ENCODE peak calls at places on chromosomes 6 and 20, in eight cellular contexts. I is AG10803; W is CD8-positive, alpha-beta memory T cell; Q is astrocyte of the spinal cord; A is CD8-positive, alpha-beta T cell; E is kidney; M is hepatocyte; G is astrocyte of the cerebellum. U is an unnamed sample.

GRCh38 chr20:48284837-48285236 is 499.6 kb upstream of the SULF2 start:
- DNase-seq in E (no peak), M (no peak), G (no peak), Q (no peak), W (no peak), I (no peak), A (no peak), U (no peak)

GRCh38 chr6:25027221-25027916 is 91.6 kb upstream of the RIPOR2 start:
- DNase-seq in A (peak), G (no peak), W (peak), Q (no peak), M (no peak), I (no peak), E (no peak), U (no peak)

GRCh38 chr20:57919059-57919458 is 209.2 kb upstream of the PMEPA1 start:
- DNase-seq in G (no peak), E (no peak), Q (no peak), A (no peak), M (peak), W (no peak), I (no peak), U (no peak)

GRCh38 chr6:137237413-137238170 is 18.4 kb upstream of the IFNGR1 start:
- DNase-seq in E (no peak), A (no peak), M (peak), Q (peak), I (peak), G (peak), W (no peak), U (peak)

GRCh38 chr6:134373282-134373922 is 55.5 kb upstream of the SGK1 start:
- DNase-seq in M (peak), I (peak), E (no peak), A (no peak), W (no peak), G (peak), Q (peak), U (peak)

GRCh38 chr6:88135578-88136114 is 30.5 kb downstream of the CNR1 start:
- DNase-seq in A (no peak), M (no peak), G (no peak), W (no peak), I (no peak), Q (no peak), E (no peak), U (no peak)

GRCh38 chr20:54477134-54477533 is 1.7 kb downstream of the DOK5 start:
- DNase-seq in G (peak), M (no peak), W (no peak), E (no peak), A (no peak), I (no peak), Q (no peak), U (no peak)

GRCh38 chr20:48380661-48381060 is 447.1 kb downstream of the PREX1 start:
- DNase-seq in G (no peak), I (no peak), E (no peak), A (no peak), W (no peak), M (no peak), Q (no peak), U (no peak)

GRCh38 chr6:25237579-25237978 is 41.6 kb upstream of the CARMIL1 start:
- DNase-seq in G (no peak), I (peak), A (no peak), E (no peak), W (no peak), Q (no peak), M (no peak), U (no peak)

GRCh38 chr6:144063246-144063743 is 32.1 kb downstream of the SF3B5 start:
- DNase-seq in A (no peak), Q (no peak), E (no peak), M (peak), I (no peak), W (no peak), G (no peak), U (no peak)

GRCh38 chr20:57991211-57991841 is 237.1 kb downstream of the ANKRD60 start:
- DNase-seq in Q (peak), E (no peak), W (no peak), G (peak), I (peak), M (no peak), A (no peak), U (no peak)

GRCh38 chr6:159866286-159867247 is 24.2 kb upstream of the MAS1 start:
- DNase-seq in A (no peak), Q (no peak), M (no peak), E (no peak), G (no peak), I (no peak), W (no peak), U (no peak)

GRCh38 chr6:24255676-24256075 is 102.2 kb downstream of the DCDC2 start:
- DNase-seq in Q (no peak), W (no peak), E (no peak), G (no peak), A (no peak), M (no peak), I (no peak), U (no peak)

GRCh38 chr6:36730424-36731380 is 33.1 kb downstream of the RAB44 start:
- DNase-seq in W (no peak), I (no peak), E (peak), M (no peak), G (no peak), Q (no peak), A (no peak), U (no peak)

GRCh38 chr6:52815167-52816092 is 11.8 kb upstream of the GSTA1 start:
- DNase-seq in G (peak), W (peak), Q (peak), A (peak), I (peak), M (peak), E (no peak), U (no peak)

GRCh38 chr6:143501851-143502250 is 9.7 kb downstream of the FUCA2 start:
- DNase-seq in W (no peak), G (no peak), E (no peak), Q (no peak), I (peak), A (no peak), M (no peak), U (no peak)

GRCh38 chr6:40098774-40099173 is 164.5 kb upstream of the MOCS1 start:
- DNase-seq in A (no peak), I (no peak), Q (no peak), M (no peak), W (no peak), E (no peak), G (no peak), U (no peak)

GRCh38 chr6:11076540-11076939 is 17.1 kb upstream of the SMIM13 start:
- DNase-seq in A (no peak), E (no peak), M (no peak), W (no peak), I (no peak), Q (no peak), G (no peak), U (no peak)

GRCh38 chr6:11968241-11968806 is 43.8 kb upstream of the HIVEP1 start:
- DNase-seq in A (no peak), M (no peak), E (no peak), G (no peak), W (no peak), I (no peak), Q (no peak), U (no peak)

GRCh38 chr20:36519944-36520343 is 21.4 kb upstream of the MYL9 start:
- DNase-seq in W (no peak), M (no peak), Q (no peak), I (peak), G (no peak), A (no peak), E (no peak), U (no peak)

GRCh38 chr6:31765910-31766794 is 3.7 kb downstream of the SAPCD1 start:
- DNase-seq in Q (no peak), M (no peak), G (no peak), E (peak), W (no peak), A (no peak), I (no peak), U (no peak)

GRCh38 chr20:22974354-22974753 is 60.8 kb upstream of the SSTR4 start:
- DNase-seq in Q (no peak), G (no peak), I (no peak), E (no peak), M (peak), A (no peak), W (no peak), U (no peak)

GRCh38 chr6:142861711-142862110 is 83.3 kb downstream of the HIVEP2 start:
- DNase-seq in W (no peak), G (no peak), Q (no peak), E (no peak), M (no peak), I (no peak), A (no peak), U (no peak)

GRCh38 chr20:41030536-41031242 is 2.1 kb downstream of the TOP1 start:
- DNase-seq in G (no peak), I (peak), W (no peak), M (no peak), A (no peak), E (no peak), Q (peak), U (peak)

GRCh38 chr6:150263765-150264415 is 104.9 kb upstream of the IYD start:
- DNase-seq in M (no peak), A (no peak), I (no peak), Q (no peak), E (no peak), G (no peak), W (peak), U (no peak)

GRCh38 chr6:30447237-30447636 is 42.1 kb upstream of the HLA-E start:
- DNase-seq in I (peak), E (no peak), M (peak), G (no peak), A (no peak), Q (peak), W (no peak), U (no peak)

GRCh38 chr6:148771212-148771601 is 24.4 kb downstream of the UST start:
- DNase-seq in G (no peak), E (no peak), Q (no peak), A (no peak), W (no peak), M (no peak), I (no peak), U (no peak)

GRCh38 chr6:111715321-111715720 is 109.6 kb upstream of the TRAF3IP2 start:
- DNase-seq in E (no peak), A (no peak), I (no peak), M (no peak), G (no peak), W (peak), Q (no peak), U (no peak)

GRCh38 chr6:79463721-79464120 is 73.5 kb downstream of the LCA5 start:
- DNase-seq in I (no peak), W (no peak), E (no peak), G (no peak), Q (no peak), A (no peak), M (peak), U (no peak)

GRCh38 chr6:149254241-149254640 is 63.3 kb upstream of the TAB2 start:
- DNase-seq in W (no peak), A (no peak), I (no peak), G (no peak), E (no peak), M (no peak), Q (no peak), U (no peak)

GRCh38 chr20:47907031-47907670 is 121.9 kb upstream of the SULF2 start:
- DNase-seq in W (no peak), A (no peak), Q (no peak), G (no peak), M (no peak), E (no peak), I (no peak), U (no peak)

GRCh38 chr6:12534454-12534853 is 182.1 kb upstream of the PHACTR1 start:
- DNase-seq in Q (no peak), M (no peak), G (no peak), E (no peak), I (no peak), W (no peak), A (no peak), U (no peak)

GRCh38 chr6:10463491-10464481 is 48.9 kb upstream of the TFAP2A start:
- DNase-seq in Q (no peak), M (no peak), I (no peak), G (no peak), E (no peak), W (no peak), A (no peak), U (no peak)

GRCh38 chr6:133128191-133128590 is 113.0 kb upstream of the EYA4 start:
- DNase-seq in M (no peak), Q (no peak), A (no peak), E (no peak), G (no peak), I (no peak), W (no peak), U (peak)

GRCh38 chr20:58932170-58932569 is 48.9 kb upstream of the NELFCD start:
- DNase-seq in I (no peak), M (no peak), W (no peak), A (no peak), G (no peak), Q (no peak), E (no peak), U (no peak)

GRCh38 chr6:36698871-36699271 is 1.2 kb downstream of the RAB44 start:
- DNase-seq in G (no peak), A (no peak), Q (no peak), M (no peak), I (no peak), W (no peak), E (no peak), U (no peak)

GRCh38 chr6:170209354-170210025 is 81.4 kb downstream of the DLL1 start:
- DNase-seq in G (no peak), Q (no peak), E (peak), M (no peak), A (no peak), I (no peak), W (no peak), U (no peak)

GRCh38 chr20:15799871-15800270 is 773.4 kb downstream of the KIF16B start:
- DNase-seq in G (peak), M (no peak), E (no peak), W (no peak), A (no peak), Q (peak), I (peak), U (peak)

GRCh38 chr6:27374824-27375612 is 13.5 kb upstream of the ZNF391 start:
- DNase-seq in M (peak), W (peak), G (no peak), I (peak), A (peak), Q (peak), E (peak), U (peak)

DNA sequence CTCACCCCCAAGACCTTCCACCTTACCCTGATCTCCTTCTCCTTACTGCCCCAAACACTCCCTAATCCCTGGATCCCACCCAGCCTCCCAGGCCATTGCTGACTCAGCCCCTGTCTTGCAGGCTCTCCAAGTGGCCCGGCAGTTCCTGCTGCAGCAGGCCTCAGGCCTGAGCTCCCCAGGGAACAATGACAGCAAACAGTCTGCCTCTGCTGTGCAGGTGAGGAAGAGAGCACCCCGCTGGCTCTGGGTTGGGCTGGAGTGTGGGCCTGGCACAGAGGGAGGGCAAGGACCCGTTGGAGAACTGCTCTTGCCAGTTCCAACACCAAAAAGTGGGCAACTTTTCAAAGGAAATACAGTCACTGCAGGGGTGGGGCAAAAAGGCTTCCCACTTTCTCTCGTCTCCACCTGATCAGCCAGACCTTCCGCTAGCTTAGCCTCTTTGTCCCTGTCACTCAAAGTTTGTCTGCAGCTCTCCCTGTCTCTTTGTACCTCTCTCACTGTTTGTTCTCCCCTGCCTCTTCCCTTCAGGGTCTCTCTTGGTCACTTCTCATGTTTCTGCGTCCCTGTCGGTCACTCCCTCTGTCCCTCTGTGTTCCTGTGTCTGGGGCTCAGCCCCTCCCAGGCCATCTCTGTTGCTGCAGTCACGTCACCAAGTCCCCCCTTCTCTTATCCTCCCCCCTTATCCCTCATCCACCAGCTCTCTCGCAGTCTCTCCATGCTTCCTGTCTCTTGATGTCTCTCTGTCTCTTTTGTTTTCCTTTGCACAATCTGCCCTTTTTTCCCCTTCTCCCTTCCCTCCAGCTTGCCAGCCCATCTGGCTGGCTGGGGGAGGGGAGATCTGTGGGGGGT is 31.9 kb downstream of the FOXP4 start:
- DNase-seq in M (peak), G (no peak), Q (peak), A (no peak), W (no peak), I (peak), E (no peak), U (no peak)
- H3K4me3 ChIP-seq in M (no peak), G (no peak), Q (no peak), A (no peak), W (no peak), I (no peak), E (no peak), U (no peak)

DNA sequence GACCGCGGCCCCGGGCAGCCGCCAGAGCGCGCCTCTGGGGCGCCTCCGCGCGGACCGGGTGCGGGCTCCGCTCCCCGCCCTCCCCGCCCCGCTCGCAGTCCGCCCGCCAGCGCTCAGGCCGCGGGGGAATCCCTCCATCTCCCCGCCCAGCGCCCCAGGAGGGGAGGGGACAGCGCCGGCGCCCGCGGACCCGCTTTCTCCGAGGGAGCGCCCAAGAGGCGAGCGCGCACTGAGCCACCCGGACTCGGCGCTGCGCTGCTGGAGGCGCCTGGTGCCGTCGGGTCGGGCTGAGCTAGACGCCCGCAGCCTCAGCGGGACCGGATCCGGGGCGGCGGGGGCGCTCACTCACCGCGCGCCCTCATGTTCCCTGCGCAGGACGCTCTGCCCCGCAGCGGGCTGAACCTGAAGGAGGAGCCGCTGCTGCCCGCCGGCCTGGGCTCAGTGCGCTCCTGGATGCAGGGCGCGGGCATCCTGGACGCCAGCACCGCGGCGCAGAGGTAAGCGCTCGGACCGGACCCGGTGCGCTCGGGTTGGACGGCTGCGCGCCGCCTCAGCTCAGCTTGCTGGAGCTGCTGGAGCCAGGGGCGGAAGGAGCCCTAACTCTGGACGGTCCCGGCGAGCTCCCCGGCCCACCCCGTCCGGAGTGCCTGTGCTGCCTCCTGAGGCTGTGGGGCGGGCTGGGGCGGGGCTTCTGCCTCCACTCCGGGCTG is 861 bp downstream of the EBF4 start:
- DNase-seq in G (no peak), W (peak), M (peak), I (no peak), E (peak), Q (no peak), A (peak), U (no peak)
- H3K4me3 ChIP-seq in G (peak), W (no peak), M (no peak), I (no peak), E (no peak), Q (peak), A (no peak), U (peak)

GRCh38 chr20:32804817-32805216 is 14.9 kb upstream of the MAPRE1 start:
- DNase-seq in Q (no peak), G (no peak), W (no peak), A (no peak), E (no peak), I (no peak), M (no peak), U (no peak)

GRCh38 chr20:32807706-32808105 is 12.0 kb upstream of the MAPRE1 start:
- DNase-seq in M (no peak), G (no peak), A (no peak), Q (no peak), I (no peak), W (no peak), E (no peak), U (no peak)

GRCh38 chr20:32804022-32804715 is 15.6 kb upstream of the MAPRE1 start:
- DNase-seq in E (no peak), Q (no peak), G (no peak), A (no peak), W (no peak), M (no peak), I (no peak), U (no peak)

GRCh38 chr20:32808438-32808837 is 11.3 kb upstream of the MAPRE1 start:
- DNase-seq in A (no peak), E (no peak), G (no peak), I (no peak), M (no peak), W (no peak), Q (no peak), U (no peak)

GRCh38 chr20:32806356-32806755 is 13.4 kb upstream of the MAPRE1 start:
- DNase-seq in M (no peak), E (no peak), G (no peak), W (no peak), A (no peak), Q (no peak), I (no peak), U (no peak)
- H3K4me3 ChIP-seq in M (no peak), E (no peak), G (no peak), W (no peak), A (no peak), Q (no peak), I (no peak), U (no peak)

GRCh38 chr6:146913842-146914562 is 290.2 kb upstream of the STXBP5 start:
- DNase-seq in A (no peak), Q (peak), M (peak), G (peak), W (no peak), E (peak), I (peak), U (peak)
- H3K4me3 ChIP-seq in A (no peak), Q (peak), M (no peak), G (peak), W (no peak), E (peak), I (peak), U (peak)

GRCh38 chr20:56808732-56809131 is 179.6 kb downstream of the TFAP2C start:
- DNase-seq in M (no peak), A (no peak), I (no peak), G (no peak), E (no peak), W (no peak), Q (no peak), U (no peak)

GRCh38 chr20:56810141-56810540 is 181.0 kb downstream of the TFAP2C start:
- DNase-seq in E (no peak), A (no peak), Q (no peak), W (no peak), G (no peak), M (no peak), I (no peak), U (no peak)

GRCh38 chr20:56808119-56808725 is 179.1 kb downstream of the TFAP2C start:
- DNase-seq in G (no peak), W (no peak), M (no peak), E (no peak), I (no peak), A (no peak), Q (no peak), U (no peak)

GRCh38 chr20:56807118-56807517 is 178.0 kb downstream of the TFAP2C start:
- DNase-seq in Q (no peak), E (no peak), G (no peak), W (no peak), I (no peak), A (no peak), M (no peak), U (no peak)

DNA sequence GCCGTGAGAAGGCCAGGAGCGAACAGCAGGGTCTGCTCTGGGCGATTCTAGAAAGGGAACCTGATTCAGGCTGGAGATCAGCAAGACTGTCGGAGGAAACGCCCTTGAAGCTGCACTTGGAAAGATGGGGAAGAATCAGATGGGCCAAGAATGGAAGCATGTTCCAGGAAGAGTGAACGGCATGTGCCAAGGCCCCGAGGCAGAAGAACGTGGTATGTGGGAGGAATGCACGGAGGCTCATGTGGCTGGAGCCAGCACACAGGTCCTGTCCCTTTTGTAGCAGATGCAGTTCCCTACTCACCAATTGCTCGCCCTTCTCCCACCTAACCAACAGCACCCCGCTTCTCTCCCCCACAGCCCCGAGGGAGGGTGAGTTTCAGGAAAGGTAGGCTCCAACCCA is 180.6 kb downstream of the TFAP2C start:
- DNase-seq in W (no peak), Q (no peak), A (no peak), I (no peak), E (no peak), M (no peak), G (no peak), U (no peak)
- H3K4me3 ChIP-seq in W (no peak), Q (no peak), A (no peak), I (no peak), E (no peak), M (no peak), G (no peak), U (no peak)

GRCh38 chr6:1606533-1607235 is 3.0 kb upstream of the FOXC1 start:
- DNase-seq in G (no peak), A (no peak), Q (no peak), W (no peak), I (no peak), E (peak), M (no peak), U (no peak)
- H3K4me3 ChIP-seq in G (no peak), A (peak), Q (no peak), W (no peak), I (no peak), E (peak), M (no peak), U (no peak)

U was measured in skeletal muscle cell.